ENCODE peak calls at places on chromosome 5, in seven cellular contexts. Z is transverse colon, U is uterus, O is keratinocyte, K is endodermal cell, R is tibial artery, S is pancreas. J is an unnamed sample.

GRCh38 chr5:28542968-28543367 is 1504.6 kb upstream of the CDH9 start:
- DNase-seq in Z (no peak), U (no peak), O (no peak), K (no peak), R (no peak), S (no peak), J (no peak)

GRCh38 chr5:134541736-134542376 is 16.4 kb downstream of the JADE2 start:
- DNase-seq in Z (peak; percentile 21), U (peak; percentile 63), O (no peak), K (peak; percentile 95), R (no peak), S (peak; percentile 68), J (no peak)

GRCh38 chr5:125412561-125413535 is 666.4 kb upstream of the ZNF608 start:
- DNase-seq in Z (peak; percentile 79), U (peak; percentile 62), O (no peak), K (peak; percentile 91), R (peak; percentile 71), S (peak; percentile 65), J (peak; percentile 76)

GRCh38 chr5:63121471-63121870 is 542.9 kb downstream of the LRRC70 start:
- DNase-seq in Z (no peak), U (no peak), O (no peak), K (no peak), R (no peak), S (no peak), J (no peak)

GRCh38 chr5:61334224-61335196 is 2.5 kb downstream of the ZSWIM6 start:
- DNase-seq in Z (no peak), U (peak; percentile 26), O (no peak), K (peak; percentile 48), R (no peak), S (no peak), J (no peak)

GRCh38 chr5:43066231-43066798 is 26.2 kb upstream of the ANXA2R start:
- DNase-seq in Z (peak; percentile 85), U (peak; percentile 68), O (no peak), K (peak; percentile 89), R (peak; percentile 83), S (peak; percentile 66), J (peak; percentile 73)

GRCh38 chr5:73321757-73322452 is 126.7 kb downstream of the FOXD1 start:
- DNase-seq in Z (no peak), U (no peak), O (peak; percentile 82), K (no peak), R (no peak), S (no peak), J (no peak)

GRCh38 chr5:34789021-34789531 is 49.9 kb upstream of the TTC23L start:
- DNase-seq in Z (no peak), U (peak; percentile 45), O (no peak), K (no peak), R (peak; percentile 70), S (no peak), J (no peak)

GRCh38 chr5:141762790-141763368 is 80.8 kb upstream of the ARAP3 start:
- DNase-seq in Z (no peak), U (no peak), O (no peak), K (no peak), R (no peak), S (no peak), J (no peak)

GRCh38 chr5:153782589-153783238 is 256.0 kb downstream of the FAM114A2 start:
- DNase-seq in Z (no peak), U (no peak), O (no peak), K (peak; percentile 88), R (no peak), S (no peak), J (no peak)

GRCh38 chr5:143554194-143554717 is 150.8 kb upstream of the NR3C1 start:
- DNase-seq in Z (no peak), U (no peak), O (peak; percentile 66), K (no peak), R (no peak), S (no peak), J (no peak)

GRCh38 chr5:176860381-176860780 is 38.8 kb downstream of the HK3 start:
- DNase-seq in Z (no peak), U (no peak), O (no peak), K (no peak), R (no peak), S (no peak), J (no peak)

GRCh38 chr5:64318175-64318574 is 152.5 kb downstream of the RNF180 start:
- DNase-seq in Z (no peak), U (no peak), O (no peak), K (no peak), R (no peak), S (no peak), J (no peak)

GRCh38 chr5:73450672-73451217 is 2.2 kb upstream of the FOXD1 start:
- DNase-seq in Z (no peak), U (no peak), O (no peak), K (peak; percentile 71), R (no peak), S (no peak), J (no peak)

GRCh38 chr5:142819816-142820215 is 49.6 kb downstream of the ARHGAP26 start:
- DNase-seq in Z (no peak), U (no peak), O (no peak), K (no peak), R (no peak), S (no peak), J (no peak)

GRCh38 chr5:101977729-101978345 is 318.2 kb downstream of the SLCO4C1 start:
- DNase-seq in Z (no peak), U (no peak), O (no peak), K (no peak), R (no peak), S (no peak), J (no peak)

GRCh38 chr5:115773010-115773580 is 43.4 kb downstream of the CDO1 start:
- DNase-seq in Z (no peak), U (no peak), O (no peak), K (peak; percentile 55), R (no peak), S (no peak), J (no peak)

GRCh38 chr5:24368121-24368520 is 276.7 kb downstream of the CDH10 start:
- DNase-seq in Z (no peak), U (no peak), O (no peak), K (no peak), R (no peak), S (no peak), J (no peak)

GRCh38 chr5:36657563-36657995 is 51.2 kb downstream of the SLC1A3 start:
- DNase-seq in Z (no peak), U (peak; percentile 34), O (peak; percentile 98), K (no peak), R (peak; percentile 75), S (peak; percentile 25), J (no peak)

GRCh38 chr5:39178171-39178570 is 41.2 kb downstream of the FYB1 start:
- DNase-seq in Z (no peak), U (no peak), O (no peak), K (no peak), R (no peak), S (no peak), J (no peak)

GRCh38 chr5:97728920-97729319 is 545.9 kb upstream of the RIOK2 start:
- DNase-seq in Z (no peak), U (no peak), O (no peak), K (no peak), R (no peak), S (no peak), J (no peak)

GRCh38 chr5:59674763-59675162 is 218.8 kb downstream of the PDE4D start:
- DNase-seq in Z (no peak), U (no peak), O (no peak), K (no peak), R (no peak), S (no peak), J (no peak)

GRCh38 chr5:10831416-10831815 is 70.4 kb upstream of the DAP start:
- DNase-seq in Z (no peak), U (no peak), O (no peak), K (no peak), R (no peak), S (no peak), J (no peak)

GRCh38 chr5:122704247-122705036 is 70.4 kb upstream of the SNX2 start:
- DNase-seq in Z (no peak), U (no peak), O (peak; percentile 15), K (no peak), R (no peak), S (no peak), J (no peak)

GRCh38 chr5:151682240-151682639 is 4.5 kb downstream of the SPARC start:
- DNase-seq in Z (no peak), U (no peak), O (no peak), K (no peak), R (no peak), S (no peak), J (no peak)

GRCh38 chr5:135236951-135237791 is 161.9 kb downstream of the MACROH2A1 start:
- DNase-seq in Z (no peak), U (peak; percentile 50), O (no peak), K (peak; percentile 44), R (peak; percentile 63), S (no peak), J (no peak)

GRCh38 chr5:178507151-178507932 is 82.9 kb downstream of the COL23A1 start:
- DNase-seq in Z (no peak), U (no peak), O (no peak), K (no peak), R (no peak), S (no peak), J (no peak)
- H3K27ac ChIP-seq in Z (no peak overlapping the region), U (no peak overlapping the region), O (no peak overlapping the region), K (no peak overlapping the region), R (no peak overlapping the region), S (no peak overlapping the region), J (no peak overlapping the region)

GRCh38 chr5:1949253-1949652 is 66.5 kb upstream of the IRX4 start:
- DNase-seq in Z (no peak), U (no peak), O (no peak), K (no peak), R (no peak), S (no peak), J (no peak)
- H3K27ac ChIP-seq in Z (no peak overlapping the region), U (peak overlapping the region; percentile 67), O (peak overlapping the region; percentile 96), K (no peak overlapping the region), R (no peak overlapping the region), S (no peak overlapping the region), J (no peak overlapping the region)

GRCh38 chr5:120452471-120452870 is 11.6 kb upstream of the PRR16 start:
- DNase-seq in Z (no peak), U (no peak), O (no peak), K (no peak), R (no peak), S (no peak), J (no peak)

GRCh38 chr5:120451445-120451844 is 12.7 kb upstream of the PRR16 start:
- DNase-seq in Z (no peak), U (no peak), O (no peak), K (no peak), R (no peak), S (no peak), J (no peak)

GRCh38 chr5:120450910-120451309 is 13.2 kb upstream of the PRR16 start:
- DNase-seq in Z (no peak), U (no peak), O (no peak), K (no peak), R (no peak), S (no peak), J (no peak)

GRCh38 chr5:120457839-120458507 is 6.1 kb upstream of the PRR16 start:
- DNase-seq in Z (peak; percentile 81), U (peak; percentile 77), O (no peak), K (peak; percentile 90), R (peak; percentile 88), S (peak; percentile 72), J (no peak)

GRCh38 chr5:120454094-120454798 is 9.9 kb upstream of the PRR16 start:
- DNase-seq in Z (no peak), U (no peak), O (no peak), K (no peak), R (no peak), S (no peak), J (no peak)
- H3K27ac ChIP-seq in Z (no peak overlapping the region), U (no peak overlapping the region), O (no peak overlapping the region), K (peak overlapping the region; percentile 54), R (peak overlapping the region; percentile 21), S (no peak overlapping the region), J (no peak overlapping the region)

GRCh38 chr5:157026789-157027424 is 32.0 kb downstream of the HAVCR1 start:
- DNase-seq in Z (peak; percentile 20), U (no peak), O (no peak), K (peak; percentile 81), R (no peak), S (no peak), J (no peak)
- H3K27ac ChIP-seq in Z (no peak overlapping the region), U (no peak overlapping the region), O (no peak overlapping the region), K (no peak overlapping the region), R (no peak overlapping the region), S (no peak overlapping the region), J (no peak overlapping the region)

J was measured in caudate nucleus.